ENCODE peak calls at places on chromosomes 12 and 14, in ten cellular contexts. W, N, X, U, K, D, E, O, V and Y are unnamed samples. For H3K9me3, the result is how much of the 10 kb centered on the place peaks cover.

GRCh38 chr12:51897181-51897580 is 9.3 kb downstream of the ANKRD33 start:
- DNase-seq in W (no peak), N (peak), X (no peak), U (no peak), K (no peak), D (peak), E (no peak), O (no peak), V (no peak), Y (no peak)

GRCh38 chr12:106924458-106924857 is 31.2 kb upstream of the TMEM263 start:
- DNase-seq in W (no peak), N (no peak), X (no peak), U (no peak), K (no peak), D (no peak), E (no peak), O (no peak), V (peak), Y (no peak)

GRCh38 chr12:12017798-12018197 is 52.9 kb upstream of the BCL2L14 start:
- DNase-seq in W (no peak), N (no peak), X (no peak), U (no peak), K (no peak), D (no peak), E (no peak), O (no peak), V (no peak), Y (no peak)

GRCh38 chr12:131321988-131322387 is 368.3 kb downstream of the ADGRD1 start:
- DNase-seq in W (no peak), N (no peak), X (no peak), U (no peak), K (no peak), D (no peak), E (no peak), O (no peak), V (no peak), Y (no peak)

GRCh38 chr14:102196008-102196407 is 56.3 kb downstream of the WDR20 start:
- DNase-seq in W (no peak), N (no peak), X (no peak), U (no peak), K (no peak), D (no peak), E (no peak), O (no peak), V (no peak), Y (no peak)

GRCh38 chr14:60514378-60515243 is 5.7 kb downstream of the SIX6 start:
- DNase-seq in W (peak), N (peak), X (no peak), U (no peak), K (peak), D (peak), E (no peak), O (peak), V (no peak), Y (peak)

GRCh38 chr12:19643635-19644034 is 204.3 kb downstream of the AEBP2 start:
- DNase-seq in W (peak), N (no peak), X (no peak), U (no peak), K (peak), D (no peak), E (no peak), O (no peak), V (peak), Y (no peak)

GRCh38 chr12:122891661-122892525 is 4.0 kb downstream of the VPS37B start:
- DNase-seq in W (no peak), N (no peak), X (no peak), U (no peak), K (peak), D (no peak), E (no peak), O (no peak), V (peak), Y (no peak)

GRCh38 chr14:105026033-105026785 is 5.3 kb upstream of the CDCA4 start:
- DNase-seq in W (no peak), N (no peak), X (no peak), U (no peak), K (peak), D (no peak), E (no peak), O (no peak), V (peak), Y (no peak)

GRCh38 chr14:105029402-105029801 is 8.5 kb upstream of the CDCA4 start:
- DNase-seq in W (no peak), N (no peak), X (no peak), U (no peak), K (no peak), D (no peak), E (no peak), O (peak), V (no peak), Y (no peak)

GRCh38 chr14:105028251-105028927 is 7.5 kb upstream of the CDCA4 start:
- DNase-seq in W (no peak), N (no peak), X (no peak), U (no peak), K (peak), D (no peak), E (no peak), O (no peak), V (peak), Y (no peak)

GRCh38 chr14:105025429-105025828 is 4.5 kb upstream of the CDCA4 start:
- DNase-seq in W (no peak), N (no peak), X (no peak), U (no peak), K (peak), D (no peak), E (no peak), O (no peak), V (no peak), Y (no peak)

DNA sequence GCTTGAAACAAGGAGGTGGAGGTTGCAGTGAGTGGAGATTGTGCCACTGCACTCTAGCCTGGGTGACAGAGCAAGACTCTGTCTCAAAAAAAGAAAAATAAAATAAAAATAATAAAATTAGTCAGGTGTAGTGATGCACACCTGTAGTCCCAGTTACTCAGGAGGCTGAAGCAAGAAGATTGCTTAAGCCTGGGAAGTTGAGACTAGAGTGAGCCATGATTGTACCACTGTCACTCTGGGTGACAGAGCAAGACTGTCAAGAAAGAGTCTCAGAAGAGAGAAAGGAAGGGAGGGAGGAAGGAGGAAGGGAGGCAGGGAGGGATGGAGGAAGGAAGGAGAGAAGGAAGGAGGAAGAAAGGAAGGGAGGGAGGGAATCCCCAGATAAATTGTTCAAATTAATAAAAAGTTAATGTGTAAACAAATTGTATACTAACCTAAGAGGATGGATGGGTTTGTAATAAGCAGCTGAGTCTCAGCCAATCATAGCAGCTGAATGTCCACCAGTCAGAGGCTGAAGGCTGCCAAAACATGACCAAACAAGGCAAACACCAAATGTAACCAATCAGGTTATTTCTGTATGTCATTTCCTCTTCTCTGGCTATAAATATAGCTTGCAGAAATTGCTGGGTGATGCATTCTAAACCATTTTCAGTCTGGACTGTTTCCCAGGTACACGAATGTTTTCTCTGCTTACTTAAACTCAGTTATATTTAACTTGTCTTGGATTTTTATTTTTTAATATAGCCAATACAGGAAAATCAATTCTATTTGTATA is 6.1 kb upstream of the CDCA4 start:
- DNase-seq in W (no peak), N (no peak), X (no peak), U (no peak), K (peak), D (no peak), E (no peak), O (no peak), V (peak), Y (no peak)
- H3K27ac ChIP-seq in W (peak), N (no peak), X (peak), U (no peak), K (peak), D (peak), E (peak), O (peak), V (peak), Y (no peak)

GRCh38 chr12:38101753-38102152 is 214.8 kb upstream of the ALG10B start:
- DNase-seq in W (no peak), N (no peak), X (no peak), U (no peak), K (no peak), D (no peak), E (no peak), O (no peak), V (no peak), Y (no peak)
- H3K9me3 ChIP-seq in W (under half), N (under half), X (under half), U (under half), K (under half), D (under half), E (under half), O (under half), V (under half), Y (under half)

GRCh38 chr14:77615231-77616132 is 955 bp downstream of the SPTLC2 start:
- DNase-seq in W (no peak), N (no peak), X (no peak), U (peak), K (peak), D (no peak), E (no peak), O (no peak), V (peak), Y (peak)
- H3K27ac ChIP-seq in W (peak), N (peak), X (peak), U (peak), K (peak), D (peak), E (no peak), O (peak), V (peak), Y (peak)

GRCh38 chr12:31989571-31989970 is 30.4 kb downstream of the RESF1 start:
- DNase-seq in W (no peak), N (no peak), X (no peak), U (no peak), K (no peak), D (no peak), E (no peak), O (no peak), V (no peak), Y (no peak)

GRCh38 chr12:31985832-31986231 is 26.6 kb downstream of the RESF1 start:
- DNase-seq in W (no peak), N (no peak), X (no peak), U (no peak), K (no peak), D (no peak), E (no peak), O (no peak), V (no peak), Y (no peak)

GRCh38 chr12:31989987-31990386 is 30.8 kb downstream of the RESF1 start:
- DNase-seq in W (no peak), N (no peak), X (no peak), U (no peak), K (no peak), D (no peak), E (no peak), O (no peak), V (peak), Y (no peak)

DNA sequence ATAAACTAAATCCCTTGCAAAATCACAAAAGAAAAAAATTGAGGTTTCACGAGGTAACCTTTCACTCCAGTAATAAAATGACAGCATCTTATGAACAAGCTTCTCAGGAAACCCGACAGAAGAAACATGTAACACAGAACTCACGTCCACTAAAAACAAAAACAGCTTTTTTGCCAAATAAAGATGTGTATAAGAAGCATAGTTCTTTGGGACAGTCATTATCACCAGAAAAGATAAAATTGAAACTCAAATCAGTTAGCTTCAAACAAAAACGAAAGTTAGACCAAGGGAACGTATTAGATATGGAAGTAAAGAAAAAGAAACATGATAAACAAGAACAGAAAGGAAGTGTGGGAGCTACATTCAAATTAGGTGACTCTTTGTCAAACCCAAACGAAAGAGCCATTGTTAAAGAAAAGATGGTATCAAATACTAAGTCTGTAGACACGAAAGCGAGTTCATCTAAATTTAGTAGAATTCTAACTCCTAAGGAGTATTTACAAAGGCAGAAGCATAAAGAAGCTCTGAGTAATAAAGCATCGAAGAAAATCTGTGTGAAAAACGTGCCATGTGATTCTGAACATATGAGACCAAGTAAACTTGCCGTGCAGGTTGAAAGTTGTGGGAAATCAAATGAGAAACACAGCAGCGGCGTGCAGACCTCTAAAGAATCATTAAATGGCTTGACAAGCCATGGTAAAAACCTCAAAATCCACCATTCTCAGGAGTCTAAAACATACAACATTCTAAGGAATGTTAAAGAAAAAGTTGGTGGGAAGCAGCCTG is 25.8 kb downstream of the RESF1 start:
- DNase-seq in W (no peak), N (no peak), X (no peak), U (no peak), K (no peak), D (no peak), E (no peak), O (no peak), V (no peak), Y (no peak)
- H3K9me3 ChIP-seq in W (under half), N (under half), X (under half), U (under half), K (under half), D (under half), E (half or more), O (under half), V (under half), Y (under half)